ENCODE peak calls at places on chromosomes 12 and 14, in seven cellular contexts. S is GM23248; D is breast epithelium; T is CD8-positive, alpha-beta T cell; E is AG04450; J is CD8-positive, alpha-beta memory T cell; X is neuronal stem cell. Z is an unnamed sample.

GRCh38 chr12:118544569-118544968 is 168.2 kb downstream of the SUDS3 start:
- DNase-seq in S (peak; percentile 41), D (no peak), T (no peak), E (no peak), J (no peak), X (no peak), Z (no peak)

GRCh38 chr14:87615822-87616679 is 376.9 kb downstream of the GALC start:
- DNase-seq in S (peak; percentile 52), D (no peak), T (no peak), E (peak; percentile 3), J (no peak), X (peak; percentile 64), Z (no peak)

GRCh38 chr12:128259556-128260070 is 7.4 kb upstream of the TMEM132C start:
- DNase-seq in S (peak; percentile 50), D (no peak), T (no peak), E (no peak), J (no peak), X (peak; percentile 70), Z (no peak)

GRCh38 chr12:76554411-76555225 is 5.0 kb downstream of the OSBPL8 start:
- DNase-seq in S (no peak), D (no peak), T (no peak), E (no peak), J (no peak), X (no peak), Z (no peak)

GRCh38 chr14:104780513-104781030 is 15.0 kb downstream of the AKT1 start:
- DNase-seq in S (no peak), D (no peak), T (no peak), E (no peak), J (no peak), X (no peak), Z (no peak)

GRCh38 chr12:123991402-123991951 is 18.5 kb downstream of the ZNF664 start:
- DNase-seq in S (peak; percentile 29), D (no peak), T (no peak), E (no peak), J (no peak), X (no peak), Z (no peak)

GRCh38 chr12:103773109-103773905 is 67.7 kb downstream of the NT5DC3 start:
- DNase-seq in S (no peak), D (no peak), T (no peak), E (no peak), J (no peak), X (no peak), Z (no peak)

GRCh38 chr14:67537736-67538135 is 4.6 kb downstream of the PLEKHH1 start:
- DNase-seq in S (no peak), D (no peak), T (no peak), E (no peak), J (no peak), X (no peak), Z (no peak)

GRCh38 chr12:50928392-50928791 is 24.0 kb upstream of the HIGD1C start:
- DNase-seq in S (no peak), D (no peak), T (no peak), E (no peak), J (no peak), X (no peak), Z (no peak)

GRCh38 chr12:28191018-28191595 is 851 bp downstream of the CCDC91 start:
- DNase-seq in S (peak; percentile 86), D (no peak), T (peak; percentile 7), E (no peak), J (peak; percentile 60), X (no peak), Z (no peak)

GRCh38 chr14:70086685-70087379 is 101.9 kb downstream of the SLC8A3 start:
- DNase-seq in S (peak; percentile 62), D (no peak), T (no peak), E (no peak), J (no peak), X (no peak), Z (no peak)

GRCh38 chr12:25130741-25131188 is 64.2 kb downstream of the DNAI7 start:
- DNase-seq in S (peak; percentile 79), D (no peak), T (no peak), E (peak; percentile 16), J (no peak), X (peak; percentile 6), Z (peak; percentile 21)

GRCh38 chr12:88544991-88545684 is 35.1 kb downstream of the KITLG start:
- DNase-seq in S (no peak), D (no peak), T (no peak), E (peak; percentile 41), J (no peak), X (no peak), Z (no peak)

GRCh38 chr14:94850332-94851211 is 80.7 kb upstream of the GSC start:
- DNase-seq in S (no peak), D (no peak), T (no peak), E (no peak), J (no peak), X (no peak), Z (no peak)

GRCh38 chr14:68949236-68949965 is 29.7 kb downstream of the ACTN1 start:
- DNase-seq in S (peak; percentile 68), D (no peak), T (no peak), E (no peak), J (no peak), X (no peak), Z (no peak)

GRCh38 chr14:38197761-38198345 is 9.9 kb upstream of the SSTR1 start:
- DNase-seq in S (peak; percentile 89), D (no peak), T (no peak), E (no peak), J (no peak), X (no peak), Z (no peak)

GRCh38 chr12:64016521-64016920 is 172.0 kb downstream of the SRGAP1 start:
- DNase-seq in S (no peak), D (no peak), T (no peak), E (no peak), J (no peak), X (no peak), Z (no peak)

GRCh38 chr12:85580562-85581168 is 255.5 kb downstream of the RASSF9 start:
- DNase-seq in S (peak; percentile 17), D (no peak), T (no peak), E (no peak), J (no peak), X (no peak), Z (no peak)

GRCh38 chr14:37864861-37865718 is 269.7 kb downstream of the TTC6 start:
- DNase-seq in S (peak; percentile 87), D (no peak), T (no peak), E (no peak), J (no peak), X (no peak), Z (no peak)

GRCh38 chr12:50862316-50862715 is 19.6 kb downstream of the TMPRSS12 start:
- DNase-seq in S (peak; percentile 83), D (no peak), T (no peak), E (no peak), J (no peak), X (no peak), Z (no peak)

GRCh38 chr14:45891417-45892080 is 638.5 kb upstream of the MIS18BP1 start:
- DNase-seq in S (no peak), D (no peak), T (no peak), E (no peak), J (no peak), X (peak; percentile 8), Z (no peak)

GRCh38 chr14:64726585-64726890 is 22.3 kb downstream of the PLEKHG3 start:
- DNase-seq in S (peak; percentile 38), D (no peak), T (no peak), E (no peak), J (no peak), X (no peak), Z (peak; percentile 64)

GRCh38 chr14:33229269-33229924 is 290.7 kb downstream of the NPAS3 start:
- DNase-seq in S (peak; percentile 2), D (no peak), T (no peak), E (no peak), J (no peak), X (no peak), Z (no peak)

GRCh38 chr12:26277511-26278246 is 82.3 kb downstream of the SSPN start:
- DNase-seq in S (no peak), D (no peak), T (no peak), E (no peak), J (no peak), X (no peak), Z (no peak)

GRCh38 chr14:37903561-37904191 is 304.0 kb upstream of the SSTR1 start:
- DNase-seq in S (peak; percentile 72), D (no peak), T (no peak), E (peak; percentile 10), J (no peak), X (peak; percentile 31), Z (peak; percentile 4)

GRCh38 chr14:87628129-87628528 is 364.9 kb downstream of the GALC start:
- DNase-seq in S (peak; percentile 52), D (no peak), T (no peak), E (peak; percentile 10), J (no peak), X (peak; percentile 76), Z (no peak)

GRCh38 chr12:90611891-90612290 is 343.1 kb downstream of the CCER1 start:
- DNase-seq in S (no peak), D (no peak), T (no peak), E (no peak), J (no peak), X (no peak), Z (no peak)

GRCh38 chr12:120150919-120151525 is 34.5 kb upstream of the RAB35 start:
- DNase-seq in S (no peak), D (no peak), T (no peak), E (no peak), J (no peak), X (no peak), Z (no peak)

GRCh38 chr12:57591567-57592325 is 754 bp downstream of the PIP4K2C start:
- DNase-seq in S (peak; percentile 65), D (peak; percentile 59), T (no peak), E (no peak), J (no peak), X (no peak), Z (peak; percentile 99)

GRCh38 chr14:32637582-32637981 is 301.1 kb upstream of the NPAS3 start:
- DNase-seq in S (no peak), D (no peak), T (no peak), E (no peak), J (no peak), X (no peak), Z (no peak)

GRCh38 chr12:94148841-94149780 is 734 bp downstream of the PLXNC1 start:
- DNase-seq in S (peak; percentile 57), D (no peak), T (peak; percentile 22), E (no peak), J (peak; percentile 60), X (peak; percentile 58), Z (peak; percentile 15)
- H3K27me3 ChIP-seq in S (peaks cover 55% of the 10 kb centered on the region), D (peaks cover 17% of the 10 kb centered on the region), T (no peaks in the 10 kb centered on the region), E (peaks cover 76% of the 10 kb centered on the region), J (no peaks in the 10 kb centered on the region), X (peaks cover 23% of the 10 kb centered on the region), Z (peaks cover 83% of the 10 kb centered on the region)

GRCh38 chr14:99737451-99737951 is 53.4 kb downstream of the CYP46A1 start:
- DNase-seq in S (peak; percentile 66), D (no peak), T (no peak), E (no peak), J (no peak), X (no peak), Z (peak; percentile 68)
- H3K4me3 ChIP-seq in S (peak overlapping the region; percentile 49), D (peak overlapping the region; percentile 50), T (no peak overlapping the region), E (peak overlapping the region; percentile 51), J (no peak overlapping the region), X (no peak overlapping the region), Z (peak overlapping the region; percentile 58)

GRCh38 chr12:132363661-132364347 is 34.4 kb upstream of the GALNT9 start:
- DNase-seq in S (no peak), D (peak; percentile 25), T (no peak), E (no peak), J (peak; percentile 21), X (no peak), Z (no peak)
- H3K27me3 ChIP-seq in S (peaks cover 20% of the 10 kb centered on the region), D (peaks cover 41% of the 10 kb centered on the region), T (no peaks in the 10 kb centered on the region), E (no peaks in the 10 kb centered on the region), J (no peaks in the 10 kb centered on the region), X (no peaks in the 10 kb centered on the region), Z (no peaks in the 10 kb centered on the region)

GRCh38 chr12:5480953-5481300 is 49.0 kb downstream of the NTF3 start:
- DNase-seq in S (no peak), D (no peak), T (no peak), E (no peak), J (no peak), X (no peak), Z (no peak)
- H3K4me3 ChIP-seq in S (no peak overlapping the region), D (no peak overlapping the region), T (no peak overlapping the region), E (peak overlapping the region; percentile 31), J (no peak overlapping the region), X (no peak overlapping the region), Z (no peak overlapping the region)

Z was measured in SJSA1.